ENCODE peak calls at places on chromosomes 4 and X, in ten cellular contexts. B, K, X, E, L, F, G, Y, A and N are unnamed samples.

GRCh38 chr4:111031180-111031579 is 408.3 kb upstream of the PITX2 start:
- DNase-seq in B (peak), K (no peak), X (no peak), E (no peak), L (no peak), F (peak), G (no peak), Y (no peak), A (no peak), N (peak)

GRCh38 chr4:30600246-30600645 is 119.9 kb upstream of the PCDH7 start:
- DNase-seq in B (no peak), K (no peak), X (peak), E (peak), L (no peak), F (peak), G (no peak), Y (no peak), A (no peak), N (no peak)

GRCh38 chr4:52968696-52969095 is 106.6 kb downstream of the RASL11B start:
- DNase-seq in B (no peak), K (no peak), X (no peak), E (no peak), L (no peak), F (no peak), G (no peak), Y (no peak), A (no peak), N (no peak)

GRCh38 chr4:48762408-48762807 is 17.7 kb downstream of the FRYL start:
- DNase-seq in B (no peak), K (no peak), X (no peak), E (no peak), L (no peak), F (no peak), G (no peak), Y (no peak), A (no peak), N (no peak)

GRCh38 chrX:68838571-68838910 is 9.7 kb downstream of the EFNB1 start:
- DNase-seq in B (no peak), K (no peak), X (no peak), E (no peak), L (no peak), F (no peak), G (no peak), Y (no peak), A (no peak), N (no peak)

GRCh38 chr4:16952896-16953605 is 54.6 kb upstream of the LDB2 start:
- DNase-seq in B (peak), K (no peak), X (no peak), E (no peak), L (no peak), F (no peak), G (no peak), Y (no peak), A (no peak), N (no peak)

GRCh38 chrX:152465132-152465531 is 14.0 kb upstream of the GABRA3 start:
- DNase-seq in B (no peak), K (no peak), X (no peak), E (no peak), L (no peak), F (no peak), G (no peak), Y (no peak), A (no peak), N (no peak)

GRCh38 chr4:183300070-183300469 is 20.0 kb downstream of the CLDN22 start:
- DNase-seq in B (peak), K (no peak), X (no peak), E (peak), L (no peak), F (peak), G (no peak), Y (no peak), A (no peak), N (no peak)

GRCh38 chrX:46649421-46650260 is 76.1 kb downstream of the CHST7 start:
- DNase-seq in B (peak), K (no peak), X (peak), E (peak), L (no peak), F (no peak), G (peak), Y (no peak), A (no peak), N (no peak)

GRCh38 chrX:30577362-30577961 is at the start of gene TASL:
- DNase-seq in B (no peak), K (no peak), X (no peak), E (no peak), L (no peak), F (peak), G (no peak), Y (no peak), A (no peak), N (no peak)

GRCh38 chrX:79259073-79259689 is 108.0 kb downstream of the ITM2A start:
- DNase-seq in B (no peak), K (no peak), X (no peak), E (no peak), L (peak), F (no peak), G (no peak), Y (peak), A (no peak), N (peak)

GRCh38 chr4:97498875-97499274 is 644.4 kb downstream of the STPG2 start:
- DNase-seq in B (no peak), K (no peak), X (no peak), E (peak), L (no peak), F (peak), G (no peak), Y (no peak), A (no peak), N (no peak)

GRCh38 chr4:37535872-37536271 is 150.3 kb downstream of the RELL1 start:
- DNase-seq in B (peak), K (no peak), X (no peak), E (peak), L (no peak), F (peak), G (no peak), Y (no peak), A (no peak), N (no peak)

GRCh38 chrX:13983734-13984133 is 46.0 kb downstream of the GEMIN8 start:
- DNase-seq in B (no peak), K (no peak), X (no peak), E (no peak), L (no peak), F (no peak), G (no peak), Y (no peak), A (no peak), N (no peak)

GRCh38 chr4:56803473-56803872 is 18.0 kb downstream of the SPINK2 start:
- DNase-seq in B (peak), K (no peak), X (no peak), E (no peak), L (no peak), F (peak), G (no peak), Y (no peak), A (no peak), N (peak)

GRCh38 chr4:184286346-184286745 is 68.7 kb upstream of the ENPP6 start:
- DNase-seq in B (no peak), K (no peak), X (no peak), E (peak), L (no peak), F (no peak), G (no peak), Y (no peak), A (no peak), N (no peak)

GRCh38 chr4:17705107-17705506 is 76.3 kb downstream of the FAM184B start:
- DNase-seq in B (no peak), K (no peak), X (no peak), E (no peak), L (no peak), F (no peak), G (no peak), Y (no peak), A (no peak), N (no peak)

GRCh38 chrX:71992711-71993110 is 82.1 kb downstream of the NHSL2 start:
- DNase-seq in B (no peak), K (no peak), X (no peak), E (no peak), L (peak), F (no peak), G (no peak), Y (peak), A (no peak), N (no peak)

GRCh38 chrX:39251995-39252394 is 450.7 kb downstream of the MID1IP1 start:
- DNase-seq in B (no peak), K (no peak), X (no peak), E (no peak), L (no peak), F (no peak), G (no peak), Y (no peak), A (no peak), N (no peak)

GRCh38 chr4:147975325-147975724 is 243.4 kb downstream of the ARHGAP10 start:
- DNase-seq in B (peak), K (no peak), X (no peak), E (peak), L (no peak), F (no peak), G (no peak), Y (no peak), A (no peak), N (peak)

GRCh38 chr4:2251073-2251794 is 9.3 kb upstream of the HAUS3 start:
- DNase-seq in B (no peak), K (no peak), X (no peak), E (no peak), L (no peak), F (no peak), G (no peak), Y (no peak), A (no peak), N (no peak)

GRCh38 chrX:19658030-19658429 is 142.7 kb upstream of the MAP3K15 start:
- DNase-seq in B (peak), K (no peak), X (peak), E (no peak), L (no peak), F (peak), G (no peak), Y (no peak), A (no peak), N (peak)

GRCh38 chr4:157459789-157460188 is 239.3 kb downstream of the GRIA2 start:
- DNase-seq in B (no peak), K (no peak), X (no peak), E (no peak), L (no peak), F (no peak), G (no peak), Y (no peak), A (no peak), N (no peak)

GRCh38 chrX:100654256-100654655 is 10.3 kb downstream of the SRPX2 start:
- DNase-seq in B (peak), K (no peak), X (no peak), E (peak), L (no peak), F (peak), G (no peak), Y (no peak), A (no peak), N (peak)

GRCh38 chr4:19684079-19684478 is 567.6 kb upstream of the SLIT2 start:
- DNase-seq in B (peak), K (no peak), X (no peak), E (no peak), L (no peak), F (no peak), G (no peak), Y (no peak), A (no peak), N (peak)

GRCh38 chr4:67725132-67725531 is 24.2 kb upstream of the UBA6 start:
- DNase-seq in B (no peak), K (no peak), X (peak), E (peak), L (no peak), F (peak), G (no peak), Y (no peak), A (no peak), N (no peak)

GRCh38 chr4:13056630-13057187 is 427.4 kb downstream of the RAB28 start:
- DNase-seq in B (no peak), K (no peak), X (no peak), E (no peak), L (no peak), F (no peak), G (no peak), Y (no peak), A (no peak), N (no peak)

GRCh38 chr4:19381068-19381467 is 870.6 kb upstream of the SLIT2 start:
- DNase-seq in B (peak), K (no peak), X (peak), E (peak), L (no peak), F (peak), G (no peak), Y (no peak), A (no peak), N (peak)